ENCODE peak calls at places on chromosomes 12 and 14, in five cellular contexts. Z is endothelial cell, X is amygdala, Q is GM23338, Y is uterus. J is an unnamed sample.

GRCh38 chr14:58238252-58239247 is 6.1 kb upstream of the PSMA3 start:
- DNase-seq in Z (no peak), X (no peak), Q (peak), Y (peak), J (no peak)

GRCh38 chr12:93060666-93061413 is 131.7 kb upstream of the EEA1 start:
- DNase-seq in Z (no peak), X (no peak), Q (peak), Y (peak), J (no peak)

GRCh38 chr14:39428118-39428517 is 4.1 kb downstream of the FBXO33 start:
- DNase-seq in Z (no peak), X (no peak), Q (no peak), Y (no peak), J (no peak)

GRCh38 chr12:9718968-9719367 is 13.9 kb downstream of the CLECL1 start:
- DNase-seq in Z (no peak), X (no peak), Q (no peak), Y (no peak), J (no peak)

GRCh38 chr12:52151153-52151858 is 40.5 kb downstream of the KRT80 start:
- DNase-seq in Z (no peak), X (no peak), Q (no peak), Y (no peak), J (no peak)

GRCh38 chr12:52971701-52972329 is 22.9 kb downstream of the KRT18 start:
- DNase-seq in Z (no peak), X (no peak), Q (peak), Y (no peak), J (no peak)

GRCh38 chr14:96104469-96105057 is 65.4 kb downstream of the C14orf132 start:
- DNase-seq in Z (no peak), X (no peak), Q (no peak), Y (peak), J (peak)

GRCh38 chr12:15163001-15163400 is 58.2 kb downstream of the RERG start:
- DNase-seq in Z (no peak), X (no peak), Q (no peak), Y (no peak), J (no peak)

GRCh38 chr12:12835378-12836145 is 22.4 kb downstream of the DDX47 start:
- DNase-seq in Z (no peak), X (no peak), Q (no peak), Y (no peak), J (no peak)

GRCh38 chr14:92935446-92935845 is 12.5 kb downstream of the CHGA start:
- DNase-seq in Z (no peak), X (no peak), Q (no peak), Y (no peak), J (no peak)

GRCh38 chr12:123886931-123887582 is 85.6 kb downstream of the CCDC92 start:
- DNase-seq in Z (no peak), X (no peak), Q (no peak), Y (no peak), J (no peak)

GRCh38 chr14:96639550-96639949 is 137.4 kb downstream of the PAPOLA start:
- DNase-seq in Z (no peak), X (no peak), Q (no peak), Y (peak), J (peak)

GRCh38 chr14:37056473-37056872 is 115.9 kb downstream of the SLC25A21 start:
- DNase-seq in Z (no peak), X (no peak), Q (peak), Y (no peak), J (no peak)

GRCh38 chr12:79555006-79555925 is 135.5 kb downstream of the PAWR start:
- DNase-seq in Z (no peak), X (no peak), Q (peak), Y (no peak), J (no peak)

GRCh38 chr14:69370061-69370460 is 28.0 kb downstream of the ERH start:
- DNase-seq in Z (no peak), X (no peak), Q (peak), Y (no peak), J (no peak)

GRCh38 chr12:44960423-44960822 is 84.3 kb upstream of the NELL2 start:
- DNase-seq in Z (no peak), X (no peak), Q (peak), Y (no peak), J (no peak)

GRCh38 chr14:96581902-96582640 is 79.9 kb downstream of the PAPOLA start:
- DNase-seq in Z (no peak), X (no peak), Q (peak), Y (no peak), J (no peak)

GRCh38 chr12:50933459-50934124 is 18.8 kb upstream of the HIGD1C start:
- DNase-seq in Z (no peak), X (no peak), Q (no peak), Y (no peak), J (no peak)

GRCh38 chr14:31137214-31137889 is 70.2 kb downstream of the HECTD1 start:
- DNase-seq in Z (no peak), X (no peak), Q (no peak), Y (no peak), J (no peak)

GRCh38 chr12:53985900-53986685 is 1.1 kb downstream of the HOXC10 start:
- DNase-seq in Z (no peak), X (no peak), Q (peak), Y (no peak), J (no peak)

GRCh38 chr12:131867891-131868675 is 26.3 kb upstream of the ULK1 start:
- DNase-seq in Z (no peak), X (no peak), Q (no peak), Y (no peak), J (no peak)

GRCh38 chr12:452667-453210 is 7.0 kb upstream of the B4GALNT3 start:
- DNase-seq in Z (no peak), X (no peak), Q (no peak), Y (no peak), J (no peak)

GRCh38 chr14:69828372-69828771 is 31.3 kb upstream of the SLC10A1 start:
- DNase-seq in Z (no peak), X (peak), Q (no peak), Y (no peak), J (no peak)

GRCh38 chr14:55130194-55130550 is 1.1 kb downstream of the LGALS3 start:
- DNase-seq in Z (no peak), X (no peak), Q (peak), Y (no peak), J (no peak)

GRCh38 chr12:112148031-112148513 is 22.7 kb downstream of the TRAFD1 start:
- DNase-seq in Z (no peak), X (no peak), Q (no peak), Y (no peak), J (no peak)

GRCh38 chr12:115102450-115102849 is 418.5 kb upstream of the TBX3 start:
- DNase-seq in Z (no peak), X (no peak), Q (no peak), Y (no peak), J (no peak)

GRCh38 chr12:113472191-113473190 is 820 bp upstream of the LHX5 start:
- DNase-seq in Z (no peak), X (no peak), Q (peak), Y (no peak), J (no peak)

GRCh38 chr12:98870521-98870920 is 225.4 kb downstream of the APAF1 start:
- DNase-seq in Z (no peak), X (peak), Q (no peak), Y (no peak), J (no peak)

GRCh38 chr12:66717049-66717448 is 38.2 kb upstream of the GRIP1 start:
- DNase-seq in Z (no peak), X (no peak), Q (no peak), Y (no peak), J (no peak)

GRCh38 chr12:26696613-26697092 is 136.3 kb downstream of the ITPR2 start:
- DNase-seq in Z (no peak), X (no peak), Q (no peak), Y (no peak), J (no peak)

GRCh38 chr12:95788637-95789036 is 1.9 kb downstream of the NTN4 start:
- DNase-seq in Z (no peak), X (no peak), Q (no peak), Y (no peak), J (no peak)

GRCh38 chr14:24441904-24442239 is 704 bp downstream of the SDR39U1 start:
- DNase-seq in Z (no peak), X (no peak), Q (peak), Y (no peak), J (no peak)

GRCh38 chr12:2076196-2076570 is 23.4 kb downstream of the CACNA1C start:
- DNase-seq in Z (no peak), X (no peak), Q (no peak), Y (peak), J (no peak)

GRCh38 chr14:93160353-93160801 is 24.3 kb downstream of the MOAP1 start:
- DNase-seq in Z (no peak), X (no peak), Q (peak), Y (no peak), J (no peak)

GRCh38 chr12:62934799-62935674 is at the start of gene PPM1H:
- DNase-seq in Z (peak), X (peak), Q (peak), Y (peak), J (peak)

GRCh38 chr14:64721391-64721791 is 17.2 kb downstream of the PLEKHG3 start:
- DNase-seq in Z (no peak), X (no peak), Q (no peak), Y (peak), J (no peak)

GRCh38 chr14:103536693-103537092 is 7.7 kb downstream of the TRMT61A start:
- DNase-seq in Z (no peak), X (no peak), Q (no peak), Y (no peak), J (no peak)

GRCh38 chr12:121651381-121651780 is 18.1 kb downstream of the MORN3 start:
- DNase-seq in Z (no peak), X (no peak), Q (no peak), Y (no peak), J (no peak)

GRCh38 chr12:27387473-27387872 is 54.8 kb downstream of the BMAL2 start:
- DNase-seq in Z (no peak), X (no peak), Q (no peak), Y (no peak), J (no peak)